ENCODE peak calls at places on chromosomes 4 and X, in eight cellular contexts. F is right lobe of liver, V is A549, Q is cardiac muscle cell, T is PC-3, X is tibial artery, L is RWPE2, E is kidney. O is an unnamed sample.

GRCh38 chr4:104829761-104830160 is 316.9 kb upstream of the TET2 start:
- DNase-seq in F (no peak), V (no peak), Q (no peak), T (no peak), X (no peak), L (no peak), E (no peak), O (no peak)

GRCh38 chr4:113968473-113968872 is 11.0 kb downstream of the ARSJ start:
- DNase-seq in F (no peak), V (no peak), Q (no peak), T (no peak), X (no peak), L (no peak), E (no peak), O (no peak)

GRCh38 chr4:67575232-67575888 is 16.8 kb downstream of the STAP1 start:
- DNase-seq in F (no peak), V (no peak), Q (no peak), T (no peak), X (no peak), L (no peak), E (no peak), O (no peak)

GRCh38 chr4:184448828-184449227 is 25.5 kb downstream of the IRF2 start:
- DNase-seq in F (peak), V (no peak), Q (no peak), T (no peak), X (no peak), L (no peak), E (no peak), O (peak)

GRCh38 chrX:133529578-133529977 is 114.3 kb upstream of the GPC4 start:
- DNase-seq in F (no peak), V (no peak), Q (no peak), T (no peak), X (no peak), L (no peak), E (no peak), O (no peak)

GRCh38 chr4:177964061-177964460 is 521.8 kb upstream of the AGA start:
- DNase-seq in F (no peak), V (no peak), Q (no peak), T (peak), X (no peak), L (no peak), E (no peak), O (no peak)

GRCh38 chrX:153317996-153318722 is 3.4 kb downstream of the PNMA6F start:
- DNase-seq in F (no peak), V (no peak), Q (no peak), T (no peak), X (no peak), L (no peak), E (no peak), O (no peak)

GRCh38 chr4:36420111-36420679 is 138.8 kb downstream of the DTHD1 start:
- DNase-seq in F (no peak), V (no peak), Q (no peak), T (no peak), X (no peak), L (no peak), E (peak), O (no peak)

GRCh38 chr4:25343671-25344070 is 31.1 kb downstream of the ZCCHC4 start:
- DNase-seq in F (no peak), V (no peak), Q (no peak), T (peak), X (no peak), L (no peak), E (no peak), O (no peak)

GRCh38 chrX:12065251-12065650 is 73.0 kb upstream of the FRMPD4 start:
- DNase-seq in F (no peak), V (peak), Q (peak), T (peak), X (no peak), L (no peak), E (no peak), O (no peak)

GRCh38 chrX:10001496-10001895 is 34.3 kb downstream of the CLDN34 start:
- DNase-seq in F (no peak), V (no peak), Q (no peak), T (no peak), X (no peak), L (no peak), E (no peak), O (no peak)

GRCh38 chr4:185708348-185708747 is 103.6 kb downstream of the SORBS2 start:
- DNase-seq in F (no peak), V (no peak), Q (no peak), T (peak), X (no peak), L (no peak), E (no peak), O (no peak)

GRCh38 chrX:115560978-115561604 is at the start of gene PLS3:
- DNase-seq in F (peak), V (peak), Q (peak), T (peak), X (peak), L (peak), E (peak), O (peak)

GRCh38 chr4:153438916-153439756 is 27.0 kb upstream of the TMEM131L start:
- DNase-seq in F (no peak), V (no peak), Q (no peak), T (no peak), X (no peak), L (no peak), E (no peak), O (no peak)
- TF ChIP-seq CTCF in F (no peak), V (no peak), Q (no peak), T (no peak), X (no peak), L (no peak), E (no peak), O (no peak)

GRCh38 chr4:110156442-110156841 is 42.0 kb downstream of the ELOVL6 start:
- DNase-seq in F (no peak), V (no peak), Q (no peak), T (no peak), X (no peak), L (no peak), E (no peak), O (no peak)

GRCh38 chr4:110157580-110157979 is 40.8 kb downstream of the ELOVL6 start:
- DNase-seq in F (no peak), V (no peak), Q (no peak), T (no peak), X (no peak), L (no peak), E (no peak), O (no peak)

GRCh38 chr4:110160616-110161015 is 37.8 kb downstream of the ELOVL6 start:
- DNase-seq in F (no peak), V (no peak), Q (no peak), T (no peak), X (no peak), L (no peak), E (no peak), O (no peak)

GRCh38 chr4:110155632-110156031 is 42.8 kb downstream of the ELOVL6 start:
- DNase-seq in F (no peak), V (no peak), Q (no peak), T (no peak), X (no peak), L (no peak), E (no peak), O (no peak)

GRCh38 chr4:110159544-110159943 is 38.9 kb downstream of the ELOVL6 start:
- DNase-seq in F (no peak), V (no peak), Q (no peak), T (no peak), X (no peak), L (no peak), E (no peak), O (no peak)
- H3K27ac ChIP-seq in F (no peak), V (no peak), Q (no peak), T (no peak), X (no peak), L (peak), E (no peak), O (no peak)

GRCh38 chrX:24024819-24025740 is 1.9 kb downstream of the KLHL15 start:
- DNase-seq in F (peak), V (peak), Q (peak), T (peak), X (peak), L (peak), E (peak), O (peak)
- TF ChIP-seq CTCF in F (no peak), V (peak), Q (no peak), T (no peak), X (no peak), L (peak), E (no peak), O (no peak)

DNA sequence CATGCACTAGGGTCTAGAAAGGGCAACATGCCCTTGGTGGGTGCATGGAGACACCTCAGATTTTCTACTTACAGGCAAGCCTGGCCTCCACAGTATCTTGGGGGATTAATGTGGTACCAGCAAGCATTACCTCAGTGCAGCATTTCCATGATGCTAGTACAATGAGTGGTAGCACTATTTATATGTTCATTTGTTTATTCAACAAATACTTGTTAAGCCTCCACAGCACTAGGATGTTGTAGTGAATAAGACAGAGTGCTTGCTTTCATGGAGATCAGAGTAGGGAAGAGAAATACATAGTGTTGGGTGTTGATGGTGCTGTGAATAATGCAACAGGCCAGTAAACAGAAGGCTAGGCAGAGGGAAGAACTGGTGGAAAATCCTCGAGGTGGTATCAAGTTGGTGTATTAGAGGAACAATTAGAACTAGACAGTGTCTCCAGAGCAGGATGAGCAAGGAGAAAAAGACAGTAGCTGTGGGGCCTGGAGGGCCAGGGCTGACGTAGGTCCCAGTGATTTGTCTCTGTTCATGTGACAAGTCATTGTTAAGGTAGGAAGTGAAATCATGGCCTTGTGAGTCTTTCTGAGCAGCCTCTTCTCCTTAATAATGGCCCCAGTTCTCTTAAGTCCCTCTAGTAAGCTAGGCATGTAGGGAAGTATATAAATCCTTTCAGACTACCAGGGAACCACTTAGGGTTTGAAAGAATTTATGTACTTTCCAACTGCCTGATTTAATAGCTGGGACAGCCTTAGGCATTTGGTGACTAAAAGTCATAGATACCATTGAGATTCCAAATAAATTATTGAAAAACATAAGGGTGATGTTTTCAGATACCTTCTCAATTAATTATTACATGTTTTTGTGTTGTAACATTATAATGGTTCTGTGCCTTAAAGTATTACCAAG is 133.2 kb downstream of the KLHL8 start:
- DNase-seq in F (no peak), V (no peak), Q (no peak), T (no peak), X (no peak), L (no peak), E (no peak), O (no peak)
- H3K27ac ChIP-seq in F (no peak), V (no peak), Q (no peak), T (no peak), X (no peak), L (no peak), E (peak), O (no peak)

O was measured in dorsolateral prefrontal cortex.